ENCODE peak calls at places on chromosomes 7 and 10, in eight cellular contexts. T is left ventricle myocardium inferior, Z is fibroblast of lung, H is neural progenitor cell, V is stomach, Y is Panc1, F is psoas muscle, B is right atrium auricular region. L is an unnamed sample.

GRCh38 chr7:53596230-53596629 is 560.8 kb downstream of the POM121L12 start:
- DNase-seq in T (no peak), Z (peak; percentile 24), H (no peak), V (no peak), Y (no peak), F (no peak), B (no peak), L (no peak)

GRCh38 chr7:16295558-16295957 is 125.8 kb downstream of the CRPPA start:
- DNase-seq in T (no peak), Z (peak; percentile 72), H (no peak), V (no peak), Y (no peak), F (no peak), B (no peak), L (no peak)

GRCh38 chr7:152103066-152103465 is 77.6 kb downstream of the GALNT11 start:
- DNase-seq in T (no peak), Z (no peak), H (no peak), V (no peak), Y (no peak), F (no peak), B (no peak), L (no peak)

GRCh38 chr7:94394058-94394398 is 667 bp upstream of the COL1A2 start:
- DNase-seq in T (peak; percentile 20), Z (peak; percentile 80), H (no peak), V (no peak), Y (no peak), F (peak; percentile 58), B (no peak), L (no peak)

GRCh38 chr7:44386139-44386913 is 60.9 kb upstream of the CAMK2B start:
- DNase-seq in T (no peak), Z (peak; percentile 60), H (no peak), V (peak; percentile 21), Y (no peak), F (no peak), B (peak; percentile 38), L (no peak)

GRCh38 chr7:192035-192649 is at the start of gene FAM20C:
- DNase-seq in T (peak; percentile 89), Z (peak; percentile 90), H (peak; percentile 77), V (peak; percentile 91), Y (no peak), F (peak; percentile 93), B (peak; percentile 87), L (no peak)

GRCh38 chr7:926061-927030 is 28.1 kb downstream of the ADAP1 start:
- DNase-seq in T (peak; percentile 15), Z (no peak), H (no peak), V (peak; percentile 28), Y (no peak), F (peak; percentile 48), B (no peak), L (no peak)

GRCh38 chr7:99036531-99037175 is 107.3 kb downstream of the SMURF1 start:
- DNase-seq in T (no peak), Z (peak; percentile 92), H (peak; percentile 73), V (no peak), Y (no peak), F (no peak), B (peak; percentile 76), L (no peak)

GRCh38 chr10:17585001-17585400 is 32.2 kb downstream of the HACD1 start:
- DNase-seq in T (no peak), Z (no peak), H (no peak), V (no peak), Y (no peak), F (no peak), B (no peak), L (no peak)

GRCh38 chr10:71429929-71430328 is 33.2 kb downstream of the CDH23 start:
- DNase-seq in T (no peak), Z (no peak), H (peak; percentile 60), V (no peak), Y (no peak), F (no peak), B (no peak), L (no peak)

GRCh38 chr7:74371381-74372059 is 82.2 kb upstream of the GTF2IRD1 start:
- DNase-seq in T (no peak), Z (peak; percentile 11), H (peak; percentile 64), V (peak; percentile 66), Y (no peak), F (no peak), B (no peak), L (no peak)

GRCh38 chr10:60978287-60979115 is 34.5 kb upstream of the RHOBTB1 start:
- DNase-seq in T (no peak), Z (peak; percentile 69), H (no peak), V (no peak), Y (no peak), F (no peak), B (no peak), L (no peak)

GRCh38 chr10:77541247-77541646 is 96.4 kb downstream of the KCNMA1 start:
- DNase-seq in T (no peak), Z (no peak), H (no peak), V (no peak), Y (no peak), F (no peak), B (no peak), L (no peak)

GRCh38 chr10:126658928-126659327 is 11.6 kb downstream of the C10orf90 start:
- DNase-seq in T (no peak), Z (no peak), H (no peak), V (no peak), Y (no peak), F (no peak), B (no peak), L (no peak)

GRCh38 chr10:75545333-75545732 is 113.9 kb downstream of the LRMDA start:
- DNase-seq in T (no peak), Z (no peak), H (no peak), V (no peak), Y (no peak), F (no peak), B (no peak), L (no peak)

GRCh38 chr7:120993575-120994191 is 5.2 kb downstream of the CPED1 start:
- DNase-seq in T (no peak), Z (peak; percentile 63), H (no peak), V (no peak), Y (no peak), F (no peak), B (no peak), L (no peak)
- H3K4me1 ChIP-seq in T (peaks cover 93% of the 10 kb centered on the region), Z (peaks cover 9% of the 10 kb centered on the region), H (peaks cover 2% of the 10 kb centered on the region), V (peaks cover 14% of the 10 kb centered on the region), Y (no peaks in the 10 kb centered on the region), F (peaks cover 49% of the 10 kb centered on the region), B (peaks cover 52% of the 10 kb centered on the region), L (peaks cover 30% of the 10 kb centered on the region)

GRCh38 chr10:48451969-48452878 is 145.7 kb downstream of the MAPK8 start:
- DNase-seq in T (no peak), Z (no peak), H (no peak), V (peak; percentile 16), Y (no peak), F (peak; percentile 28), B (peak; percentile 47), L (no peak)
- H3K4me3 ChIP-seq in T (no peak overlapping the region), Z (no peak overlapping the region), H (no peak overlapping the region), V (no peak overlapping the region), Y (no peak overlapping the region), F (no peak overlapping the region), B (no peak overlapping the region), L (no peak overlapping the region)

GRCh38 chr7:130371059-130371458 is 9.2 kb upstream of the CPA1 start:
- DNase-seq in T (no peak), Z (peak; percentile 45), H (no peak), V (peak; percentile 35), Y (no peak), F (peak; percentile 87), B (peak; percentile 80), L (no peak)
- H3K4me1 ChIP-seq in T (peaks cover 34% of the 10 kb centered on the region), Z (peaks cover 51% of the 10 kb centered on the region), H (peaks cover 10% of the 10 kb centered on the region), V (peaks cover 15% of the 10 kb centered on the region), Y (peaks cover 20% of the 10 kb centered on the region), F (peaks cover 46% of the 10 kb centered on the region), B (peaks cover 39% of the 10 kb centered on the region), L (peaks cover 36% of the 10 kb centered on the region)

DNA sequence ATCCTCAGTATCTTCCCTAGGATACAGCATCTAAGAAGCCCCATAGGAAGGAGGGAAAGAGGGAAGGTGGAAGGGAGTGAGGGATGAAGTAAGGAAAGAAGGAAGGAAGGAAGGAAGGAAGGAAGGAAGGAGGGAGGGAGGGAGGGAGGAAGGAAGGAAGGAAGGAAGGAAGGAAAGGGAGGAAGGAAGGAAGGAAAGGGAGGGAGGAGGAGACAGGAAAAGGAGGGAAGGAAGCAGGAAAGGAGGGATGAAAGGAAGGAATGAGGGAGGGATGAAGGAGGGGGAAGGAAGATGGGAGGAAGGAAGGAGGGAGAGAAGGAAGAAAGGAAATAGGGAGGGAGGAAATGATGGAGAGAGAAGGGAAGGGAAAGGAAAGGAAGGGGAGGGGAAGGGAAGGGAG is 455.6 kb upstream of the ZMIZ1 start:
- DNase-seq in T (no peak), Z (no peak), H (no peak), V (no peak), Y (no peak), F (no peak), B (no peak), L (no peak)
- H3K4me3 ChIP-seq in T (no peak overlapping the region), Z (no peak overlapping the region), H (no peak overlapping the region), V (no peak overlapping the region), Y (no peak overlapping the region), F (no peak overlapping the region), B (no peak overlapping the region), L (no peak overlapping the region)